ENCODE peak calls at places on chromosome 4, in seven cellular contexts. Q, W, Z, C, I, D and F are unnamed samples.
A peak's percentile ranks its signal among the peaks of the same experiment; 100 is the strongest.

GRCh38 chr4:147991543-147992295 is 259.8 kb downstream of the ARHGAP10 start:
- DNase-seq in Z (no peak), C (no peak), Q (no peak), W (no peak), I (no peak), D (no peak), F (no peak)

GRCh38 chr4:25065451-25065850 is 34.7 kb upstream of the LGI2 start:
- DNase-seq in Q (no peak), I (no peak), Z (no peak), C (no peak), W (no peak), D (no peak), F (no peak)

GRCh38 chr4:181043486-181043885 is 1199.7 kb upstream of the TENM3 start:
- DNase-seq in W (no peak), C (no peak), I (no peak), Q (no peak), Z (no peak), D (no peak), F (no peak)

GRCh38 chr4:153198739-153199138 is 5.5 kb upstream of the TRIM2 start:
- DNase-seq in W (no peak), Z (no peak), D (no peak), I (no peak), Q (no peak), C (no peak), F (no peak)

GRCh38 chr4:145679991-145680455 is at the start of gene C4orf51:
- DNase-seq in C (peak; percentile 30), W (no peak), Z (no peak), D (no peak), Q (no peak), I (no peak), F (no peak)

GRCh38 chr4:165312506-165312905 is 15.0 kb upstream of the MSMO1 start:
- DNase-seq in Z (no peak), I (no peak), Q (no peak), D (no peak), W (no peak), C (peak; percentile 54), F (no peak)

GRCh38 chr4:184344435-184344834 is 126.8 kb upstream of the ENPP6 start:
- DNase-seq in D (no peak), W (no peak), C (no peak), I (no peak), Z (no peak), Q (no peak), F (no peak)

GRCh38 chr4:183797445-183798248 is 107.5 kb upstream of the STOX2 start:
- DNase-seq in Q (no peak), D (peak; percentile 56), C (peak; percentile 48), I (peak; percentile 81), Z (peak; percentile 60), W (peak; percentile 92), F (peak; percentile 32)

GRCh38 chr4:67685532-67685859 is 15.5 kb downstream of the UBA6 start:
- DNase-seq in C (no peak), I (no peak), Z (no peak), Q (no peak), W (no peak), D (no peak), F (no peak)

GRCh38 chr4:140213116-140213515 is 59.1 kb upstream of the MAML3 start:
- DNase-seq in Z (no peak), C (peak; percentile 25), W (no peak), Q (no peak), D (no peak), I (no peak), F (no peak)

GRCh38 chr4:95250544-95251137 is 298.1 kb downstream of the UNC5C start:
- DNase-seq in Z (no peak), Q (no peak), I (no peak), D (no peak), C (peak; percentile 81), W (no peak), F (no peak)

GRCh38 chr4:53376900-53377299 is 541 bp upstream of the FIP1L1 start:
- DNase-seq in Z (no peak), C (no peak), W (no peak), I (no peak), Q (no peak), D (no peak), F (no peak)

GRCh38 chr4:121155893-121156292 is 8.2 kb downstream of the TNIP3 start:
- DNase-seq in C (peak; percentile 67), D (no peak), W (no peak), Q (no peak), I (no peak), Z (no peak), F (no peak)

GRCh38 chr4:74056858-74057562 is 18.5 kb upstream of the CXCL3 start:
- DNase-seq in W (no peak), Z (no peak), I (no peak), Q (no peak), C (peak; percentile 62), D (no peak), F (no peak)

GRCh38 chr4:69760455-69760854 is at the start of gene SULT1B1:
- DNase-seq in I (no peak), C (peak; percentile 58), D (no peak), W (peak; percentile 15), Z (no peak), Q (no peak), F (no peak)

GRCh38 chr4:37279894-37280592 is 35.5 kb downstream of the NWD2 start:
- DNase-seq in W (no peak), I (no peak), D (no peak), Z (no peak), C (peak; percentile 0), Q (no peak), F (no peak)
- H3K27ac ChIP-seq in W (no peak overlapping the region), I (no peak overlapping the region), D (no peak overlapping the region), Z (no peak overlapping the region), C (no peak overlapping the region), Q (no peak overlapping the region), F (no peak overlapping the region)

GRCh38 chr4:48024522-48024921 is 8.0 kb downstream of the NIPAL1 start:
- DNase-seq in W (no peak), C (no peak), I (no peak), Z (no peak), D (no peak), Q (no peak), F (no peak)
- H3K9me3 ChIP-seq in W (no peaks in the 10 kb centered on the region), C (no peaks in the 10 kb centered on the region), I (no peaks in the 10 kb centered on the region), Z (no peaks in the 10 kb centered on the region), D (no peaks in the 10 kb centered on the region), Q (no peaks in the 10 kb centered on the region), F (no peaks in the 10 kb centered on the region)

GRCh38 chr4:48767055-48767454 is 13.0 kb downstream of the FRYL start:
- DNase-seq in W (no peak), Q (no peak), I (no peak), C (no peak), D (no peak), Z (no peak), F (no peak)
- TF ChIP-seq CTCF in W (no peak), Q (no peak), I (no peak), C (no peak), D (no peak), Z (no peak), F (no peak)

DNA sequence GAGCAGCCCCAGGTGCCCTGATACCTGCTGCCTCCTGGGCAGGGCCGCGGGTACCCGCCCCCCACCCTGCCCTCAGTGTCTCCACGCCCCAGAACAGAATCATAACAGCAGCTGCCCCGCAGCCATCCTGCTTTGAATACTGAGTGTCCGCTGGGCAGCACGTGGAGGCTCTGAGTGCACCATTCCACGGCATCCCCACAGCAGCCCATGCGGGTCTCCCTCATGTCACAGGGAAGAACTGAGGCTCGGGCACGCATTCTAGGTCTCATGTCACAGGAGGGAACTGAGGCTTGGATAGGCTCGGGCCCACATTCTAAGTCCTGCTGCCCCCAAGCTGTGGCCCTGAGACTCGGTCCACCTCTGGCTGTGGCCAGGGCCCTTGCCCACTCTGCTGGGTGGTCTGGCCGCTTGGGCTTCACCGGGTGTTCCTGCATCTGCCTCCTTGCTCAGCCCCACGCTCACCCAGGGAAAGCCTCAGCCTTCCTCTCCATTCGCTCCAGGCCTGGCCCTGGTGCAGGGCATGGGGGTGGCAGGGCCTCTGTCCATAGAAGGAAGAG is 221.6 kb upstream of the PSAPL1 start:
- DNase-seq in W (no peak), C (no peak), Z (peak; percentile 27), I (peak; percentile 52), Q (no peak), D (no peak), F (no peak)
- H3K27ac ChIP-seq in W (no peak overlapping the region), C (no peak overlapping the region), Z (no peak overlapping the region), I (no peak overlapping the region), Q (no peak overlapping the region), D (peak overlapping the region; percentile 76), F (no peak overlapping the region)

GRCh38 chr4:243407-243806 is 61.9 kb downstream of the ZNF732 start:
- DNase-seq in Q (no peak), D (no peak), W (no peak), I (no peak), Z (no peak), C (no peak), F (no peak)
- H3K9me3 ChIP-seq in Q (peaks cover 6% of the 10 kb centered on the region), D (peaks cover 4% of the 10 kb centered on the region), W (peaks cover 23% of the 10 kb centered on the region), I (no peaks in the 10 kb centered on the region), Z (peaks cover 11% of the 10 kb centered on the region), C (peaks cover 6% of the 10 kb centered on the region), F (no peaks in the 10 kb centered on the region)

GRCh38 chr4:115054836-115055235 is 58.6 kb downstream of the NDST4 start:
- DNase-seq in D (no peak), W (no peak), I (no peak), C (no peak), Z (no peak), Q (no peak), F (no peak)
- TF ChIP-seq CTCF in D (no peak), W (no peak), I (no peak), C (no peak), Z (no peak), Q (no peak), F (no peak)

GRCh38 chr4:88230953-88231835 is 53.2 kb downstream of the PPM1K start:
- DNase-seq in W (no peak), Q (no peak), C (no peak), D (no peak), I (no peak), Z (no peak), F (no peak)
- H3K27ac ChIP-seq in W (peak overlapping the region; percentile 76), Q (no peak overlapping the region), C (no peak overlapping the region), D (peak overlapping the region; percentile 74), I (peak overlapping the region; percentile 36), Z (peak overlapping the region; percentile 58), F (no peak overlapping the region)

DNA sequence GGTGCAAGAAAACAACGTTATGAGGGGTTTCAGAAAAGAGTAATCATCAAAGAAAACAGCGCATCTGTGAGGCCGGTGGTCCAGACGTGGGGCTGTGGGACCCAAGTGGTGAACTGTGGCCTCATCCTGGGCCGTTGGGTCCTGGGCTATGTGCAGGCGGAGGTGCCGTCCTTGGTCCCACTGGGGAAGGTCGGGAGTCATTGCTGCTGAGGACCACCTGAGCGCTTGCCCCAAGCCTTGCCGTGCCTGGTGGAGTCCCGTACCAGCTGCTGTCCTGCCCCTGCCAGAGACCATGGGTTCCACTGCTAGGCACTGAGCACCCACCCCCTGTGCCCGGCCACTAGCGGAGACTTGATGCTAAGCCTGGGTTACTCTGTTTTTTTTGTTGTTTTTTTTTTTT is 25.5 kb upstream of the UVSSA start:
- DNase-seq in Z (peak; percentile 49), Q (no peak), C (no peak), D (no peak), I (peak; percentile 58), W (peak; percentile 54), F (peak; percentile 9)
- H3K9me3 ChIP-seq in Z (no peaks in the 10 kb centered on the region), Q (no peaks in the 10 kb centered on the region), C (peaks cover 8% of the 10 kb centered on the region), D (no peaks in the 10 kb centered on the region), I (no peaks in the 10 kb centered on the region), W (no peaks in the 10 kb centered on the region), F (no peaks in the 10 kb centered on the region)